ENCODE peak calls at places on chromosomes 11 and 22, in six cellular contexts. One of them, this sample, is unnamed.

GRCh38 chr11:6568191-6568918 is 35.1 kb downstream of the RRP8 start:
- DNase-seq in AG04450: peak
- DNase-seq in SHP77 treated with DMSO at 0.1 percent for 48 hours: no peak
- DNase-seq in GDM1: peak
- DNase-seq in H7: peak
- DNase-seq in posterior cingulate gyrus: peak
- DNase-seq in this sample: peak

GRCh38 chr11:17822021-17822781 is 87.6 kb downstream of the KCNC1 start:
- DNase-seq in AG04450: peak
- DNase-seq in SHP77 treated with DMSO at 0.1 percent for 48 hours: no peak
- DNase-seq in GDM1: no peak
- DNase-seq in H7: peak
- DNase-seq in posterior cingulate gyrus: no peak
- DNase-seq in this sample: no peak

GRCh38 chr11:1881442-1882264 is 10.0 kb downstream of the PRR33 start:
- DNase-seq in AG04450: no peak
- DNase-seq in SHP77 treated with DMSO at 0.1 percent for 48 hours: no peak
- DNase-seq in GDM1: no peak
- DNase-seq in H7: peak
- DNase-seq in posterior cingulate gyrus: no peak
- DNase-seq in this sample: no peak

GRCh38 chr22:19178065-19178658 is 374 bp downstream of the SLC25A1 start:
- DNase-seq in AG04450: no peak
- DNase-seq in SHP77 treated with DMSO at 0.1 percent for 48 hours: no peak
- DNase-seq in GDM1: no peak
- DNase-seq in H7: peak
- DNase-seq in posterior cingulate gyrus: no peak
- DNase-seq in this sample: no peak

GRCh38 chr11:78251083-78251699 is 62.5 kb downstream of the USP35 start:
- DNase-seq in AG04450: no peak
- DNase-seq in SHP77 treated with DMSO at 0.1 percent for 48 hours: no peak
- DNase-seq in GDM1: no peak
- DNase-seq in H7: no peak
- DNase-seq in posterior cingulate gyrus: no peak
- DNase-seq in this sample: no peak

GRCh38 chr22:43239102-43239875 is 52.4 kb upstream of the TTLL12 start:
- DNase-seq in AG04450: no peak
- DNase-seq in SHP77 treated with DMSO at 0.1 percent for 48 hours: no peak
- DNase-seq in GDM1: no peak
- DNase-seq in H7: no peak
- DNase-seq in posterior cingulate gyrus: no peak
- DNase-seq in this sample: no peak

GRCh38 chr11:46849631-46850030 is 3.6 kb upstream of the CKAP5 start:
- DNase-seq in AG04450: no peak
- DNase-seq in SHP77 treated with DMSO at 0.1 percent for 48 hours: no peak
- DNase-seq in GDM1: no peak
- DNase-seq in H7: no peak
- DNase-seq in posterior cingulate gyrus: no peak
- DNase-seq in this sample: no peak

GRCh38 chr22:20807315-20807752 is 33.4 kb downstream of the SERPIND1 start:
- DNase-seq in AG04450: peak
- DNase-seq in SHP77 treated with DMSO at 0.1 percent for 48 hours: no peak
- DNase-seq in GDM1: no peak
- DNase-seq in H7: no peak
- DNase-seq in posterior cingulate gyrus: peak
- DNase-seq in this sample: no peak

GRCh38 chr22:19066531-19067271 is 55.5 kb downstream of the DGCR2 start:
- DNase-seq in AG04450: peak
- DNase-seq in SHP77 treated with DMSO at 0.1 percent for 48 hours: no peak
- DNase-seq in GDM1: no peak
- DNase-seq in H7: no peak
- DNase-seq in posterior cingulate gyrus: no peak
- DNase-seq in this sample: no peak

GRCh38 chr22:45225732-45226560 is 14.7 kb downstream of the KIAA0930 start:
- DNase-seq in AG04450: no peak
- DNase-seq in SHP77 treated with DMSO at 0.1 percent for 48 hours: no peak
- DNase-seq in GDM1: no peak
- DNase-seq in H7: peak
- DNase-seq in posterior cingulate gyrus: no peak
- DNase-seq in this sample: no peak

GRCh38 chr11:93063101-93063500 is 93.7 kb downstream of the MTNR1B start:
- DNase-seq in AG04450: no peak
- DNase-seq in SHP77 treated with DMSO at 0.1 percent for 48 hours: no peak
- DNase-seq in GDM1: no peak
- DNase-seq in H7: no peak
- DNase-seq in posterior cingulate gyrus: no peak
- DNase-seq in this sample: no peak

GRCh38 chr11:45857834-45858492 is 10.7 kb downstream of the CRY2 start:
- DNase-seq in AG04450: no peak
- DNase-seq in SHP77 treated with DMSO at 0.1 percent for 48 hours: no peak
- DNase-seq in GDM1: no peak
- DNase-seq in H7: no peak
- DNase-seq in posterior cingulate gyrus: no peak
- DNase-seq in this sample: peak

GRCh38 chr11:78926633-78927347 is 352.1 kb upstream of the NARS2 start:
- DNase-seq in AG04450: peak
- DNase-seq in SHP77 treated with DMSO at 0.1 percent for 48 hours: no peak
- DNase-seq in GDM1: no peak
- DNase-seq in H7: no peak
- DNase-seq in posterior cingulate gyrus: no peak
- DNase-seq in this sample: no peak

GRCh38 chr22:39130892-39131855 is 21.3 kb downstream of the CBX7 start:
- DNase-seq in AG04450: no peak
- DNase-seq in SHP77 treated with DMSO at 0.1 percent for 48 hours: no peak
- DNase-seq in GDM1: no peak
- DNase-seq in H7: peak
- DNase-seq in posterior cingulate gyrus: no peak
- DNase-seq in this sample: no peak

GRCh38 chr11:82775736-82776346 is 42.2 kb upstream of the FAM181B start:
- DNase-seq in AG04450: peak
- DNase-seq in SHP77 treated with DMSO at 0.1 percent for 48 hours: peak
- DNase-seq in GDM1: peak
- DNase-seq in H7: peak
- DNase-seq in posterior cingulate gyrus: no peak
- DNase-seq in this sample: peak

GRCh38 chr22:45680932-45681700 is 9.5 kb downstream of the ATXN10 start:
- DNase-seq in AG04450: peak
- DNase-seq in SHP77 treated with DMSO at 0.1 percent for 48 hours: no peak
- DNase-seq in GDM1: no peak
- DNase-seq in H7: no peak
- DNase-seq in posterior cingulate gyrus: no peak
- DNase-seq in this sample: no peak

GRCh38 chr22:26122920-26123468 is 46.3 kb upstream of the SEZ6L start:
- DNase-seq in AG04450: no peak
- DNase-seq in SHP77 treated with DMSO at 0.1 percent for 48 hours: no peak
- DNase-seq in GDM1: no peak
- DNase-seq in H7: no peak
- DNase-seq in posterior cingulate gyrus: no peak
- DNase-seq in this sample: no peak

GRCh38 chr11:115819014-115819413 is 314.8 kb upstream of the CADM1 start:
- DNase-seq in AG04450: peak
- DNase-seq in SHP77 treated with DMSO at 0.1 percent for 48 hours: no peak
- DNase-seq in GDM1: no peak
- DNase-seq in H7: no peak
- DNase-seq in posterior cingulate gyrus: no peak
- DNase-seq in this sample: no peak

GRCh38 chr11:84719935-84720577 is 907.1 kb downstream of the DLG2 start:
- DNase-seq in AG04450: no peak
- DNase-seq in SHP77 treated with DMSO at 0.1 percent for 48 hours: peak
- DNase-seq in GDM1: no peak
- DNase-seq in H7: peak
- DNase-seq in posterior cingulate gyrus: peak
- DNase-seq in this sample: no peak

GRCh38 chr11:124069429-124070401 is 28.6 kb upstream of the OR10G7 start:
- DNase-seq in AG04450: no peak
- DNase-seq in SHP77 treated with DMSO at 0.1 percent for 48 hours: peak
- DNase-seq in GDM1: peak
- DNase-seq in H7: peak
- DNase-seq in posterior cingulate gyrus: no peak
- DNase-seq in this sample: no peak

GRCh38 chr11:35347921-35348331 is 71.4 kb downstream of the SLC1A2 start:
- DNase-seq in AG04450: peak
- DNase-seq in SHP77 treated with DMSO at 0.1 percent for 48 hours: no peak
- DNase-seq in GDM1: no peak
- DNase-seq in H7: no peak
- DNase-seq in posterior cingulate gyrus: no peak
- DNase-seq in this sample: no peak

GRCh38 chr11:70463478-70464255 is 65.3 kb downstream of the CTTN start:
- DNase-seq in AG04450: no peak
- DNase-seq in SHP77 treated with DMSO at 0.1 percent for 48 hours: no peak
- DNase-seq in GDM1: no peak
- DNase-seq in H7: no peak
- DNase-seq in posterior cingulate gyrus: no peak
- DNase-seq in this sample: no peak

GRCh38 chr11:3375552-3375951 is 3.4 kb downstream of the ZNF195 start:
- DNase-seq in AG04450: no peak
- DNase-seq in SHP77 treated with DMSO at 0.1 percent for 48 hours: no peak
- DNase-seq in GDM1: no peak
- DNase-seq in H7: no peak
- DNase-seq in posterior cingulate gyrus: no peak
- DNase-seq in this sample: no peak

GRCh38 chr22:39150848-39151215 is 1.6 kb downstream of the CBX7 start:
- DNase-seq in AG04450: no peak
- DNase-seq in SHP77 treated with DMSO at 0.1 percent for 48 hours: no peak
- DNase-seq in GDM1: no peak
- DNase-seq in H7: no peak
- DNase-seq in posterior cingulate gyrus: no peak
- DNase-seq in this sample: peak

GRCh38 chr22:22865311-22866072 is 22.1 kb upstream of the IGLL5 start:
- DNase-seq in AG04450: no peak
- DNase-seq in SHP77 treated with DMSO at 0.1 percent for 48 hours: no peak
- DNase-seq in GDM1: no peak
- DNase-seq in H7: no peak
- DNase-seq in posterior cingulate gyrus: no peak
- DNase-seq in this sample: no peak

GRCh38 chr11:134361661-134362060 is 29.9 kb downstream of the GLB1L2 start:
- DNase-seq in AG04450: no peak
- DNase-seq in SHP77 treated with DMSO at 0.1 percent for 48 hours: no peak
- DNase-seq in GDM1: no peak
- DNase-seq in H7: no peak
- DNase-seq in posterior cingulate gyrus: no peak
- DNase-seq in this sample: no peak

GRCh38 chr11:124467376-124468061 is 22.0 kb upstream of the OR8B8 start:
- DNase-seq in AG04450: no peak
- DNase-seq in SHP77 treated with DMSO at 0.1 percent for 48 hours: no peak
- DNase-seq in GDM1: no peak
- DNase-seq in H7: no peak
- DNase-seq in posterior cingulate gyrus: peak
- DNase-seq in this sample: no peak

GRCh38 chr11:70650075-70650909 is 252.0 kb downstream of the CTTN start:
- DNase-seq in AG04450: peak
- DNase-seq in SHP77 treated with DMSO at 0.1 percent for 48 hours: no peak
- DNase-seq in GDM1: peak
- DNase-seq in H7: peak
- DNase-seq in posterior cingulate gyrus: no peak
- DNase-seq in this sample: peak

GRCh38 chr11:84855846-84856245 is 771.3 kb downstream of the DLG2 start:
- DNase-seq in AG04450: peak
- DNase-seq in SHP77 treated with DMSO at 0.1 percent for 48 hours: no peak
- DNase-seq in GDM1: no peak
- DNase-seq in H7: no peak
- DNase-seq in posterior cingulate gyrus: no peak
- DNase-seq in this sample: no peak

GRCh38 chr11:103887001-103887680 is 149.3 kb upstream of the DDI1 start:
- DNase-seq in AG04450: no peak
- DNase-seq in SHP77 treated with DMSO at 0.1 percent for 48 hours: no peak
- DNase-seq in GDM1: no peak
- DNase-seq in H7: no peak
- DNase-seq in posterior cingulate gyrus: peak
- DNase-seq in this sample: no peak

GRCh38 chr11:124754309-124754708 is 2.3 kb upstream of the VSIG2 start:
- DNase-seq in AG04450: no peak
- DNase-seq in SHP77 treated with DMSO at 0.1 percent for 48 hours: no peak
- DNase-seq in GDM1: no peak
- DNase-seq in H7: peak
- DNase-seq in posterior cingulate gyrus: no peak
- DNase-seq in this sample: no peak

GRCh38 chr11:44570411-44571155 is 5.1 kb downstream of the CD82 start:
- DNase-seq in AG04450: no peak
- DNase-seq in SHP77 treated with DMSO at 0.1 percent for 48 hours: no peak
- DNase-seq in GDM1: no peak
- DNase-seq in H7: peak
- DNase-seq in posterior cingulate gyrus: no peak
- DNase-seq in this sample: no peak

GRCh38 chr11:102120437-102120935 is 10.2 kb downstream of the YAP1 start:
- DNase-seq in AG04450: no peak
- DNase-seq in SHP77 treated with DMSO at 0.1 percent for 48 hours: no peak
- DNase-seq in GDM1: no peak
- DNase-seq in H7: no peak
- DNase-seq in posterior cingulate gyrus: no peak
- DNase-seq in this sample: no peak

GRCh38 chr11:45105233-45105992 is 41.0 kb upstream of the PRDM11 start:
- DNase-seq in AG04450: no peak
- DNase-seq in SHP77 treated with DMSO at 0.1 percent for 48 hours: peak
- DNase-seq in GDM1: peak
- DNase-seq in H7: peak
- DNase-seq in posterior cingulate gyrus: peak
- DNase-seq in this sample: peak